ENCODE peak calls at places on chromosomes 2 and 18, in eight cellular contexts. One of them, this sample, is unnamed.

GRCh38 chr2:62458206-62459035 is 47.6 kb downstream of the TMEM17 start:
- DNase-seq in GM23338: no peak
- DNase-seq in AG04449: no peak
- DNase-seq in fibroblast of the aortic adventitia: peak; percentile 19
- DNase-seq in NB4: no peak
- DNase-seq in colonic mucosa: no peak
- DNase-seq in OCI-LY7: no peak
- DNase-seq in stomach: no peak
- DNase-seq in this sample: peak; percentile 45

GRCh38 chr2:60365556-60365955 is 187.9 kb downstream of the BCL11A start:
- DNase-seq in GM23338: peak; percentile 53
- DNase-seq in AG04449: no peak
- DNase-seq in fibroblast of the aortic adventitia: peak; percentile 1
- DNase-seq in NB4: no peak
- DNase-seq in colonic mucosa: no peak
- DNase-seq in OCI-LY7: no peak
- DNase-seq in stomach: no peak
- DNase-seq in this sample: no peak

GRCh38 chr2:3633089-3633981 is 24.7 kb upstream of the ALLC start:
- DNase-seq in GM23338: no peak
- DNase-seq in AG04449: no peak
- DNase-seq in fibroblast of the aortic adventitia: peak; percentile 22
- DNase-seq in NB4: no peak
- DNase-seq in colonic mucosa: no peak
- DNase-seq in OCI-LY7: no peak
- DNase-seq in stomach: no peak
- DNase-seq in this sample: peak; percentile 52

GRCh38 chr18:32576296-32576916 is 105.7 kb upstream of the GAREM1 start:
- DNase-seq in GM23338: peak; percentile 65
- DNase-seq in AG04449: no peak
- DNase-seq in fibroblast of the aortic adventitia: peak; percentile 10
- DNase-seq in NB4: peak; percentile 27
- DNase-seq in colonic mucosa: no peak
- DNase-seq in OCI-LY7: peak; percentile 11
- DNase-seq in stomach: no peak
- DNase-seq in this sample: peak; percentile 1

GRCh38 chr2:84942964-84943421 is 28.0 kb upstream of the KCMF1 start:
- DNase-seq in GM23338: no peak
- DNase-seq in AG04449: no peak
- DNase-seq in fibroblast of the aortic adventitia: no peak
- DNase-seq in NB4: no peak
- DNase-seq in colonic mucosa: no peak
- DNase-seq in OCI-LY7: peak; percentile 49
- DNase-seq in stomach: no peak
- DNase-seq in this sample: peak; percentile 50

GRCh38 chr2:39660612-39661196 is 5.0 kb upstream of the TMEM178A start:
- DNase-seq in GM23338: no peak
- DNase-seq in AG04449: no peak
- DNase-seq in fibroblast of the aortic adventitia: no peak
- DNase-seq in NB4: no peak
- DNase-seq in colonic mucosa: no peak
- DNase-seq in OCI-LY7: no peak
- DNase-seq in stomach: no peak
- DNase-seq in this sample: no peak

GRCh38 chr2:47226124-47227040 is 71.3 kb upstream of the STPG4 start:
- DNase-seq in GM23338: no peak
- DNase-seq in AG04449: no peak
- DNase-seq in fibroblast of the aortic adventitia: no peak
- DNase-seq in NB4: no peak
- DNase-seq in colonic mucosa: no peak
- DNase-seq in OCI-LY7: peak; percentile 5
- DNase-seq in stomach: no peak
- DNase-seq in this sample: no peak

GRCh38 chr2:135985826-135986393 is 484 bp upstream of the DARS1 start:
- DNase-seq in GM23338: no peak
- DNase-seq in AG04449: no peak
- DNase-seq in fibroblast of the aortic adventitia: no peak
- DNase-seq in NB4: peak; percentile 91
- DNase-seq in colonic mucosa: no peak
- DNase-seq in OCI-LY7: peak; percentile 83
- DNase-seq in stomach: no peak
- DNase-seq in this sample: no peak

GRCh38 chr2:123958011-123958410 is 67.1 kb upstream of the CNTNAP5 start:
- DNase-seq in GM23338: no peak
- DNase-seq in AG04449: no peak
- DNase-seq in fibroblast of the aortic adventitia: no peak
- DNase-seq in NB4: no peak
- DNase-seq in colonic mucosa: no peak
- DNase-seq in OCI-LY7: no peak
- DNase-seq in stomach: no peak
- DNase-seq in this sample: no peak

GRCh38 chr2:146321175-146321574 is 1523.7 kb upstream of the ACVR2A start:
- DNase-seq in GM23338: peak; percentile 1
- DNase-seq in AG04449: no peak
- DNase-seq in fibroblast of the aortic adventitia: peak; percentile 12
- DNase-seq in NB4: no peak
- DNase-seq in colonic mucosa: no peak
- DNase-seq in OCI-LY7: no peak
- DNase-seq in stomach: no peak
- DNase-seq in this sample: no peak

GRCh38 chr2:29117636-29118303 is 2.6 kb downstream of the CLIP4 start:
- DNase-seq in GM23338: no peak
- DNase-seq in AG04449: no peak
- DNase-seq in fibroblast of the aortic adventitia: peak; percentile 75
- DNase-seq in NB4: no peak
- DNase-seq in colonic mucosa: no peak
- DNase-seq in OCI-LY7: no peak
- DNase-seq in stomach: no peak
- DNase-seq in this sample: no peak
- H3K4me3 ChIP-seq in GM23338: no peak overlapping the region
- H3K4me3 ChIP-seq in AG04449: no peak overlapping the region
- H3K4me3 ChIP-seq in fibroblast of the aortic adventitia: no peak overlapping the region
- H3K4me3 ChIP-seq in NB4: no peak overlapping the region
- H3K4me3 ChIP-seq in colonic mucosa: no peak overlapping the region
- H3K4me3 ChIP-seq in OCI-LY7: no peak overlapping the region
- H3K4me3 ChIP-seq in stomach: no peak overlapping the region
- H3K4me3 ChIP-seq in this sample: no peak overlapping the region

GRCh38 chr2:113877651-113878594 is 12.0 kb upstream of the ACTR3 start:
- DNase-seq in GM23338: no peak
- DNase-seq in AG04449: no peak
- DNase-seq in fibroblast of the aortic adventitia: peak; percentile 71
- DNase-seq in NB4: no peak
- DNase-seq in colonic mucosa: no peak
- DNase-seq in OCI-LY7: no peak
- DNase-seq in stomach: no peak
- DNase-seq in this sample: peak; percentile 81
- TF ChIP-seq CTCF in GM23338: no peak
- TF ChIP-seq CTCF in AG04449: no peak
- TF ChIP-seq CTCF in fibroblast of the aortic adventitia: no peak
- TF ChIP-seq CTCF in NB4: no peak
- TF ChIP-seq CTCF in colonic mucosa: no peak
- TF ChIP-seq CTCF in OCI-LY7: no peak
- TF ChIP-seq CTCF in stomach: no peak
- TF ChIP-seq CTCF in this sample: no peak

GRCh38 chr18:50642439-50642838 is 82.6 kb downstream of the MAPK4 start:
- DNase-seq in GM23338: no peak
- DNase-seq in AG04449: no peak
- DNase-seq in fibroblast of the aortic adventitia: no peak
- DNase-seq in NB4: no peak
- DNase-seq in colonic mucosa: no peak
- DNase-seq in OCI-LY7: no peak
- DNase-seq in stomach: no peak
- DNase-seq in this sample: no peak

GRCh38 chr18:50638623-50639398 is 78.9 kb downstream of the MAPK4 start:
- DNase-seq in GM23338: peak; percentile 73
- DNase-seq in AG04449: no peak
- DNase-seq in fibroblast of the aortic adventitia: no peak
- DNase-seq in NB4: no peak
- DNase-seq in colonic mucosa: no peak
- DNase-seq in OCI-LY7: no peak
- DNase-seq in stomach: no peak
- DNase-seq in this sample: no peak

GRCh38 chr18:50633992-50634391 is 74.1 kb downstream of the MAPK4 start:
- DNase-seq in GM23338: no peak
- DNase-seq in AG04449: no peak
- DNase-seq in fibroblast of the aortic adventitia: no peak
- DNase-seq in NB4: no peak
- DNase-seq in colonic mucosa: no peak
- DNase-seq in OCI-LY7: no peak
- DNase-seq in stomach: no peak
- DNase-seq in this sample: no peak

GRCh38 chr18:50636366-50637057 is 76.6 kb downstream of the MAPK4 start:
- DNase-seq in GM23338: no peak
- DNase-seq in AG04449: no peak
- DNase-seq in fibroblast of the aortic adventitia: no peak
- DNase-seq in NB4: no peak
- DNase-seq in colonic mucosa: no peak
- DNase-seq in OCI-LY7: no peak
- DNase-seq in stomach: no peak
- DNase-seq in this sample: no peak

DNA sequence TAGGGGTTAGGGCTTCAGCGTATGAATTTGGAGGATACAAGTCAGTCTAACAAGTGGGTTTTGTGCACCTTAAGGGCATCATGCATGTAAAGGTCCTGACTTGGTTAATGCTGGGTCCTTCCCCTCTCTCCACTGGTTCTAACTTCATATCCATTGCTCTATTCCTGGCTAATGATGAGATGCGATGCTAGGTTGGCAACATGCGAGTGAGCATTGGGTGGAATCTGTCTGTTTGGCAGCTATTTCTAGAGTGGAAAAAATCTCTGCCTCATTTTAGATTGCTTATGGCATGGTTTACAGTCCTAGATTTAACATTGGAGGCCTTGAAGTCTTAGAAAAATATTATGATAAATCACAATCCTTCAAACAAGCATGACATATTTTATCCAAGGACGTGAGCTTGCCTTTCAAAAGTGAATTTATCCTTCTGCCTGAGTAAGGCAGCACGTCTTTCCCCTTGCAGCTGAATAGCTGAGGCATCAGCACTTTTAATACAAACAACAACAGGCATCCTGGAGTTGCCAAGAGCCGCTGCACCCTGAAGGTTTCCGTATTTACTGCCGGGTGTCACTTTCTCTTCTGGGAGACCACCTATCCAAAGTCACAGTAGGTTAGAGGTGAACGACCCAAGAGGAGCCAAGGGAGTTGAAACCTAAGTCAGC is 78.2 kb downstream of the MAPK4 start:
- DNase-seq in GM23338: no peak
- DNase-seq in AG04449: no peak
- DNase-seq in fibroblast of the aortic adventitia: no peak
- DNase-seq in NB4: no peak
- DNase-seq in colonic mucosa: no peak
- DNase-seq in OCI-LY7: no peak
- DNase-seq in stomach: no peak
- DNase-seq in this sample: no peak
- H3K4me3 ChIP-seq in GM23338: no peak overlapping the region
- H3K4me3 ChIP-seq in AG04449: no peak overlapping the region
- H3K4me3 ChIP-seq in fibroblast of the aortic adventitia: no peak overlapping the region
- H3K4me3 ChIP-seq in NB4: no peak overlapping the region
- H3K4me3 ChIP-seq in colonic mucosa: no peak overlapping the region
- H3K4me3 ChIP-seq in OCI-LY7: no peak overlapping the region
- H3K4me3 ChIP-seq in stomach: no peak overlapping the region
- H3K4me3 ChIP-seq in this sample: no peak overlapping the region

DNA sequence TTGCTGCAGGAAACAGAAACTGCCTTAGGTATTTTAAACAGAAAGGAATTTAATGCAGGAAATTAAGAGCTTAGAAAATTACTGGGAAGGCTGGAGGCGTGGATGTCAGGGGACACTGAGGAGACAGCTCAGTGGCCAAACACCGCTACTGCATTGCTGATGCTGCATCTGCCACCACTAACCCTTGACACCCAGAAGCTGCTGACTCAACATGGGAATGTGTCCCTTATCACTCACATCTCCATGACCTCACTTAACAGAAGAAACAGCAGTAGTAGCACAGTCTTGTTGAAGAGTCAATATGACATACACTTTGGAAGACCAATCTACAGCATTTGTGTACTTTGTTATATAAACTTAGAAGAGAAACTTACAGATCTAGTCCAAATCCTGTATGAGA is 906.1 kb downstream of the SLC4A3 start:
- DNase-seq in GM23338: peak; percentile 61
- DNase-seq in AG04449: no peak
- DNase-seq in fibroblast of the aortic adventitia: no peak
- DNase-seq in NB4: peak; percentile 22
- DNase-seq in colonic mucosa: no peak
- DNase-seq in OCI-LY7: no peak
- DNase-seq in stomach: no peak
- DNase-seq in this sample: peak; percentile 60
- TF ChIP-seq CTCF in GM23338: peak; percentile 33
- TF ChIP-seq CTCF in AG04449: peak; percentile 51
- TF ChIP-seq CTCF in fibroblast of the aortic adventitia: peak; percentile 36
- TF ChIP-seq CTCF in NB4: peak; percentile 35
- TF ChIP-seq CTCF in colonic mucosa: no peak
- TF ChIP-seq CTCF in OCI-LY7: peak; percentile 24
- TF ChIP-seq CTCF in stomach: no peak
- TF ChIP-seq CTCF in this sample: peak; percentile 37

GRCh38 chr18:47263197-47263827 is 11.9 kb upstream of the SKOR2 start:
- DNase-seq in GM23338: peak; percentile 89
- DNase-seq in AG04449: no peak
- DNase-seq in fibroblast of the aortic adventitia: no peak
- DNase-seq in NB4: no peak
- DNase-seq in colonic mucosa: no peak
- DNase-seq in OCI-LY7: no peak
- DNase-seq in stomach: no peak
- DNase-seq in this sample: no peak

GRCh38 chr18:47262397-47263196 is 11.1 kb upstream of the SKOR2 start:
- DNase-seq in GM23338: peak; percentile 35
- DNase-seq in AG04449: no peak
- DNase-seq in fibroblast of the aortic adventitia: no peak
- DNase-seq in NB4: no peak
- DNase-seq in colonic mucosa: no peak
- DNase-seq in OCI-LY7: no peak
- DNase-seq in stomach: no peak
- DNase-seq in this sample: no peak

GRCh38 chr18:47265197-47265596 is 13.7 kb upstream of the SKOR2 start:
- DNase-seq in GM23338: no peak
- DNase-seq in AG04449: peak; percentile 64
- DNase-seq in fibroblast of the aortic adventitia: peak; percentile 61
- DNase-seq in NB4: no peak
- DNase-seq in colonic mucosa: no peak
- DNase-seq in OCI-LY7: no peak
- DNase-seq in stomach: no peak
- DNase-seq in this sample: no peak

GRCh38 chr18:47261902-47262301 is 10.4 kb upstream of the SKOR2 start:
- DNase-seq in GM23338: peak; percentile 54
- DNase-seq in AG04449: no peak
- DNase-seq in fibroblast of the aortic adventitia: no peak
- DNase-seq in NB4: no peak
- DNase-seq in colonic mucosa: no peak
- DNase-seq in OCI-LY7: no peak
- DNase-seq in stomach: no peak
- DNase-seq in this sample: no peak

DNA sequence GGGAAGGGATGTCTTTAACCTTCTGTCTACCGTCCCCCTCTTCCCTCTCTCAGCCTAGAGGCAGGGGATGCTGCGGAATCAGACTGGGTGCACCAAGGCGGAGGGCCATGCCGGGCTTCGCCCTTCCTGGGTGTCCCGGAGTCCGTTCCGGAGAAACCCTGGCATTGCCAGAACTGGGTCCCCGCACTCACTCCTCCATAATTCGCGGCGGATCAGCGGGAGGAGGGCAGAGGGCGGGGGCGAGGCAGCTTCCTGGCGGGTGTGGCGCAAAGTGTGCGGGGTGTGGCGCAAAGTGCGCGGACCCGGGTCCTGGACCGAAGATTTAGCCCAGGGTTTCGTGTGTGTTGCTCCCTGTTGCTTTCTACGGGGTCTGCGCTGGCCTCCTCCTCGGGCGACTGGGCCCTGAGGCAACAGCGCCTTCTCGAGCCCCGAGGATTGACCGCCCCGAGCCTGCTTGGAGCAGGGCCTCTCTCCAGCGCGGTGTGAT is 12.4 kb upstream of the SKOR2 start:
- DNase-seq in GM23338: peak; percentile 56
- DNase-seq in AG04449: no peak
- DNase-seq in fibroblast of the aortic adventitia: no peak
- DNase-seq in NB4: no peak
- DNase-seq in colonic mucosa: no peak
- DNase-seq in OCI-LY7: no peak
- DNase-seq in stomach: no peak
- DNase-seq in this sample: no peak
- H3K4me3 ChIP-seq in GM23338: peak overlapping the region; percentile 91
- H3K4me3 ChIP-seq in AG04449: peak overlapping the region; percentile 66
- H3K4me3 ChIP-seq in fibroblast of the aortic adventitia: peak overlapping the region; percentile 42
- H3K4me3 ChIP-seq in NB4: no peak overlapping the region
- H3K4me3 ChIP-seq in colonic mucosa: no peak overlapping the region
- H3K4me3 ChIP-seq in OCI-LY7: no peak overlapping the region
- H3K4me3 ChIP-seq in stomach: peak overlapping the region; percentile 3
- H3K4me3 ChIP-seq in this sample: peak overlapping the region; percentile 46

This sample was measured in foreskin fibroblast.